ENCODE peak calls at places on chromosomes 16 and 17, in nine cellular contexts. B is HFF-Myc; T is cardiac muscle cell; I is hepatocyte; K is fibroblast of lung; J is upper lobe of right lung; D is CD4-positive, alpha-beta T cell; C is cardiac fibroblast; V is H9. Z is an unnamed sample.

GRCh38 chr16:1174477-1175357 is 21.8 kb downstream of the CACNA1H start:
- DNase-seq in J (no peak), I (no peak), K (peak), V (no peak), C (no peak), B (no peak), T (no peak), D (no peak), Z (no peak)

GRCh38 chr16:50025544-50025931 is 513 bp downstream of the CNEP1R1 start:
- DNase-seq in C (peak), I (peak), J (no peak), T (peak), D (peak), V (no peak), B (no peak), K (peak), Z (peak)

GRCh38 chr16:5196204-5196603 is 98.6 kb upstream of the EEF2KMT start:
- DNase-seq in T (no peak), B (no peak), J (no peak), V (no peak), D (no peak), K (no peak), C (no peak), I (no peak), Z (no peak)

GRCh38 chr17:52158450-52159042 is at the start of gene CA10:
- DNase-seq in I (peak), T (peak), C (no peak), V (peak), J (no peak), K (no peak), B (no peak), D (no peak), Z (peak)

GRCh38 chr16:65070831-65071230 is 51.0 kb downstream of the CDH11 start:
- DNase-seq in K (peak), I (peak), J (no peak), C (peak), D (no peak), V (peak), B (peak), T (peak), Z (no peak)

GRCh38 chr16:80667925-80668324 is 127.1 kb downstream of the DYNLRB2 start:
- DNase-seq in T (no peak), C (no peak), I (no peak), J (no peak), V (no peak), K (no peak), B (no peak), D (no peak), Z (no peak)

GRCh38 chr16:15880909-15881308 is 7.5 kb downstream of the CEP20 start:
- DNase-seq in I (no peak), K (no peak), T (no peak), V (no peak), C (no peak), D (no peak), B (no peak), J (no peak), Z (no peak)

GRCh38 chr16:57535680-57536305 is 578 bp downstream of the CCDC102A start:
- DNase-seq in K (peak), T (peak), B (peak), I (peak), C (peak), V (peak), D (peak), J (peak), Z (peak)

GRCh38 chr16:10594312-10594950 is 14.0 kb upstream of the EMP2 start:
- DNase-seq in B (no peak), C (no peak), D (no peak), J (peak), T (no peak), I (no peak), K (no peak), V (no peak), Z (no peak)

GRCh38 chr16:67372664-67373063 is 20.6 kb downstream of the TPPP3 start:
- DNase-seq in B (peak), J (no peak), T (no peak), V (no peak), K (peak), I (no peak), C (peak), D (no peak), Z (no peak)

GRCh38 chr17:21177401-21177800 is 36.6 kb downstream of the TMEM11 start:
- DNase-seq in K (no peak), I (no peak), C (no peak), B (no peak), T (no peak), D (no peak), V (peak), J (peak), Z (no peak)

GRCh38 chr17:44940321-44940720 is 7.3 kb downstream of the KIF18B start:
- DNase-seq in D (no peak), V (peak), J (no peak), K (peak), I (no peak), T (peak), C (peak), B (no peak), Z (no peak)

GRCh38 chr17:17401271-17401781 is 75.5 kb upstream of the MED9 start:
- DNase-seq in J (no peak), T (no peak), C (peak), K (peak), D (no peak), V (peak), I (no peak), B (no peak), Z (no peak)

GRCh38 chr16:87203060-87203656 is 114.0 kb downstream of the C16orf95 start:
- DNase-seq in K (peak), I (peak), T (peak), J (peak), D (peak), B (peak), V (peak), C (peak), Z (peak)

GRCh38 chr17:36550491-36551417 is 6.0 kb downstream of the GGNBP2 start:
- DNase-seq in C (no peak), T (no peak), I (no peak), V (no peak), K (no peak), D (no peak), B (no peak), J (no peak), Z (peak)

GRCh38 chr16:3514621-3515020 is 13.8 kb downstream of the CLUAP1 start:
- DNase-seq in K (peak), J (no peak), B (no peak), I (no peak), D (no peak), T (no peak), C (peak), V (no peak), Z (no peak)

GRCh38 chr17:47703671-47704070 is 9.7 kb downstream of the TBKBP1 start:
- DNase-seq in D (no peak), I (no peak), B (no peak), J (no peak), C (no peak), V (no peak), T (no peak), K (no peak), Z (peak)

GRCh38 chr17:4935650-4936049 is 3.6 kb downstream of the GP1BA start:
- DNase-seq in B (no peak), V (no peak), I (no peak), K (no peak), C (no peak), T (no peak), D (no peak), J (no peak), Z (no peak)

GRCh38 chr16:71867934-71868333 is 16.0 kb downstream of the ZNF821 start:
- DNase-seq in T (no peak), J (no peak), K (no peak), C (no peak), D (no peak), I (no peak), B (no peak), V (peak), Z (no peak)

GRCh38 chr17:77471984-77472836 is 331.4 kb downstream of the SEC14L1 start:
- DNase-seq in V (peak), I (peak), B (no peak), T (peak), C (peak), J (peak), D (no peak), K (peak), Z (peak)

GRCh38 chr17:28147026-28147425 is 104.5 kb downstream of the NLK start:
- DNase-seq in D (no peak), V (no peak), I (no peak), T (no peak), C (no peak), K (peak), B (no peak), J (no peak), Z (no peak)

GRCh38 chr16:48113471-48113870 is 42.3 kb downstream of the ABCC12 start:
- DNase-seq in V (peak), I (peak), D (no peak), J (no peak), C (no peak), T (no peak), K (no peak), B (no peak), Z (no peak)
- TF ChIP-seq CTCF in V (peak), I (peak), D (no peak), J (no peak), C (no peak), T (no peak), K (no peak), B (peak), Z (peak)

GRCh38 chr17:59565959-59566324 is 532 bp downstream of the DHX40 start:
- DNase-seq in T (peak), D (peak), B (peak), V (peak), K (peak), C (peak), J (peak), I (peak), Z (peak)

GRCh38 chr17:59558953-59559352 is 6.5 kb upstream of the DHX40 start:
- DNase-seq in K (peak), V (no peak), D (no peak), T (peak), B (no peak), C (peak), I (peak), J (no peak), Z (no peak)

GRCh38 chr17:59558039-59558438 is 7.4 kb upstream of the DHX40 start:
- DNase-seq in C (no peak), T (no peak), J (no peak), K (no peak), B (no peak), V (no peak), I (no peak), D (no peak), Z (no peak)

GRCh38 chr17:59565171-59565958 is at the start of gene DHX40:
- DNase-seq in T (peak), B (peak), I (peak), K (peak), J (peak), V (peak), D (peak), C (peak), Z (peak)

DNA sequence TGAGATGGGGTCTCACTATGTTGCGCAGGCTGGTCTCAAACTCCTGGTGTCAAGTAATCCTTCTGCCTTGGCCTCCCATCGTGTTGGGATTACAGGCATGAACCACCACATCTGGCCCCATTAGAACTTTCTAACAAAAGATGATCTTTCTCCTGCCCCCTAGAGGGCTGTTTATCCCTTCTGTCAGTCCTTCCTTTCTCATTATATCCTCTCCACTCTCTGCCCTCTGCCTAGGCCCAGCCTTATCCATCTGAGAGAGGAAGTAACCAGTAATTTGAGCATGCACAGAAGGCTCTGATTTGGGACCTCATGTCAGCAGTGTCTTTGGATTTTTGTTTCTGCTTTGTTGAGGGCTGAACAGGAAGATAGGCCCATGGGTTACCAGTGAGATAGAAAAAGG is 4.4 kb upstream of the DHX40 start:
- DNase-seq in T (peak), K (no peak), B (no peak), I (peak), V (peak), D (no peak), J (no peak), C (peak), Z (peak)
- TF ChIP-seq CTCF in T (peak), K (peak), B (peak), I (no peak), V (peak), D (peak), J (peak), C (peak), Z (no peak)

GRCh38 chr17:57899822-57900221 is 50.0 kb upstream of the MRPS23 start:
- DNase-seq in C (no peak), T (no peak), I (no peak), J (peak), V (no peak), D (no peak), B (no peak), K (no peak), Z (no peak)
- TF ChIP-seq CTCF in C (no peak), T (no peak), I (no peak), J (no peak), V (no peak), D (no peak), B (no peak), K (no peak), Z (no peak)

GRCh38 chr17:1947229-1947742 is 77.8 kb downstream of the RTN4RL1 start:
- DNase-seq in J (no peak), D (no peak), T (peak), B (no peak), I (peak), K (no peak), C (no peak), V (no peak), Z (no peak)
- TF ChIP-seq CTCF in J (no peak), D (no peak), T (no peak), B (no peak), I (no peak), K (no peak), C (no peak), V (no peak), Z (no peak)

GRCh38 chr17:7997186-7997585 is 5.2 kb upstream of the GUCY2D start:
- DNase-seq in K (peak), C (peak), B (no peak), D (no peak), T (peak), V (peak), I (peak), J (no peak), Z (no peak)
- TF ChIP-seq CTCF in K (no peak), C (peak), B (peak), D (peak), T (peak), V (peak), I (peak), J (peak), Z (peak)

Z was measured in GM20000.